ENCODE peak calls at places on chromosome 7, in five cellular contexts. O, I, F, D and A are unnamed samples.
A peak's percentile ranks its signal among the peaks of the same experiment; 100 is the strongest.

GRCh38 chr7:116340201-116340847 is 130.0 kb downstream of the TES start:
- DNase-seq in I (no peak), O (no peak), D (no peak), F (no peak), A (no peak)

GRCh38 chr7:97149843-97150242 is 32.3 kb downstream of the SDHAF3 start:
- DNase-seq in D (no peak), I (no peak), O (no peak), F (no peak), A (no peak)

GRCh38 chr7:148540041-148540738 is 50.4 kb upstream of the C7orf33 start:
- DNase-seq in O (no peak), F (peak; percentile 57), D (no peak), I (peak; percentile 23), A (no peak)

GRCh38 chr7:133135451-133135850 is 53.6 kb upstream of the CHCHD3 start:
- DNase-seq in F (no peak), D (no peak), O (no peak), I (no peak), A (no peak)

GRCh38 chr7:111076205-111076604 is 14.7 kb upstream of the LRRN3 start:
- DNase-seq in I (no peak), D (no peak), F (no peak), O (no peak), A (no peak)

GRCh38 chr7:144769352-144769751 is 66.5 kb downstream of the TPK1 start:
- DNase-seq in F (no peak), I (no peak), D (no peak), O (no peak), A (no peak)

GRCh38 chr7:105408791-105409410 is 20.2 kb upstream of the SRPK2 start:
- DNase-seq in F (no peak), O (no peak), I (no peak), D (no peak), A (no peak)

GRCh38 chr7:50562126-50562525 is 3.1 kb downstream of the DDC start:
- DNase-seq in D (no peak), F (no peak), O (no peak), I (peak; percentile 51), A (no peak)

GRCh38 chr7:114086491-114086905 is 167.7 kb upstream of the PPP1R3A start:
- DNase-seq in I (peak; percentile 53), D (peak; percentile 56), F (peak; percentile 71), O (peak; percentile 69), A (peak; percentile 39)

GRCh38 chr7:92135100-92135429 is 788 bp upstream of the CYP51A1 start:
- DNase-seq in I (peak; percentile 59), O (peak; percentile 23), F (no peak), D (peak; percentile 43), A (no peak)

GRCh38 chr7:82164410-82164809 is 279.2 kb downstream of the CACNA2D1 start:
- DNase-seq in I (no peak), O (no peak), D (no peak), F (no peak), A (no peak)

GRCh38 chr7:134616611-134617010 is 30.0 kb upstream of the BPGM start:
- DNase-seq in I (no peak), F (no peak), O (no peak), D (no peak), A (no peak)

GRCh38 chr7:134623193-134623592 is 23.5 kb upstream of the BPGM start:
- DNase-seq in D (no peak), I (no peak), O (no peak), F (no peak), A (no peak)

GRCh38 chr7:134619627-134620331 is 26.9 kb upstream of the BPGM start:
- DNase-seq in O (no peak), D (no peak), F (no peak), I (no peak), A (no peak)

GRCh38 chr7:134622303-134622995 is 24.2 kb upstream of the BPGM start:
- DNase-seq in D (no peak), I (no peak), O (no peak), F (no peak), A (no peak)

DNA sequence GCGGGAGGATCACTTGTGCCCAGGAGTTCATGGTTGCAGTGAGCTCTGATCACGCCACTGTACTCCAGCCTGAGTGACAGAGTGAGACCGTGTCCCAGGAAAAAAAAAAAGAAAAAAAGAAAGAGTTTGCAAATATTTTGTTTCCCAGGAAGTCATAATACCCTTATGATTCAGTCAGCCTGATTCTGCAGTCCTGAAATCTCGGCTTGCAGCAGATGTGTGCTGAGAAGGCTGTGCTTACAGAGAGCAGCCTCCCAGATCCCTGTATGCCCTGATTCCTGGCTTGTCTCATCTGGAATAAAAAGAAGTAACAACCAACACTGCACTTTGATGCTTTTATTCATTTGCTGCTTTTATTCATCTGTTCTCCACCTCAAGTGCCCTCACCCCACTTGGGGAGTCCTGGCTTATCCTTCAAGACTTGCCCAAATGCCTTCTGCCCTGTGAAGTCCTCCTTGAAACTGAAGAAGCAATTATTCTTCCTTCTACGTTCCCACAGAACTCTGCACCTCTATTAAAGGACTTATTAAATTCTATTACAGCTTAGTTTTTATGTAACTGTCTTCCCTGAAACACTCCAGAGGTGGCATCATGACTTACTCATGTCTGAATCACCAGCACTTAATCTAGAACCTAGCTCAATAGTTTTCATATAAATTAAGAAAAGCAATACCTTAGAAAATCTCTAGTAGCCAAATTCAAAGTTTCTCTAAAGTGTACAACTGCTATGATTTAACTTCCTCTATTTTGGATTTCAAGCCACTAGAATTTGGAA is 27.7 kb upstream of the BPGM start:
- DNase-seq in D (no peak), I (no peak), O (no peak), F (no peak), A (no peak)
- H3K4me1 ChIP-seq in D (no peaks in the 10 kb centered on the region), I (no peaks in the 10 kb centered on the region), O (no peaks in the 10 kb centered on the region), F (no peaks in the 10 kb centered on the region), A (no peaks in the 10 kb centered on the region)

DNA sequence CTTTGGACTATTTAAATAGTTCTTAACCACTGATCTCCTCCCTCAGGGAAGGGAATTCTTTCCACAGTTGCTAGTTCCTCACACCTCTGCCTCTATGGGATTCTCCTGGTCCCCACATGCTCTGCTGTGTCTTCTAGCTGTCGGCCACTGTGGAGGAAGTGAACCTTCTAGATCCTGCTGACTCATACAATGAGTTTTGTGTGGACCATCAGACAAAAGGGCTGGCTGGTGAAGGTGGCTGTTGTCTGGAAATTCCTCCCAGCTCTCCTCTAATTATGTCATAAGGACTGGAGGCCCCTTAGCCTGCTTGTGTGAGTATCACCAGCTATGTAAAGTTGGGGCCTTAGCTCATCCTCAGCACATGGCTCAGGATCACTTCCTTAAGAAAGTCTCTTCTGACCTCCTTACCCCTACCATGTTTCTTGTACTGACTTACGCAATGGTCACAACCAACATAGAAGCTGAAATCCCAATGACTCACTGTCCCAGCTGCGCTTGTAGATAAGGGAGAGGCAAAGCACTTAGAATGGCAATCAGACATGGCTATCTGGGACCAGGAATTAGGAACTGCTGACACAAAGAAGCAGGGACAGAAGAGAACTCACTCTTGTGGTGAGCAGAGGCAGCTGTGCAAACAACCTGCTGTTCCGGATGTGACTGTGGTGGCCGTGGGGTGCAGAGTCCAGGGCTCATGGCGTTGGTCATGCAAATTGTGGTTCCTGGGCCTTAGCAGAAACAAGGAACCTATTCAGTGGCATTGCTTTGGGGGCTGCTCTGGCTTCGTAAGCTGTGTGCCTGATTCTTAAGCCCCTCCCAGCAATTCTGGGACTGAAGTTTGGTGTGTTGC is 2.5 kb upstream of the MACC1 start:
- DNase-seq in D (peak; percentile 84), O (peak; percentile 99), I (no peak), F (peak; percentile 91), A (peak; percentile 81)
- TF ChIP-seq CTCF in D (no peak), O (no peak), I (no peak), F (no peak), A (peak; percentile 14)

DNA sequence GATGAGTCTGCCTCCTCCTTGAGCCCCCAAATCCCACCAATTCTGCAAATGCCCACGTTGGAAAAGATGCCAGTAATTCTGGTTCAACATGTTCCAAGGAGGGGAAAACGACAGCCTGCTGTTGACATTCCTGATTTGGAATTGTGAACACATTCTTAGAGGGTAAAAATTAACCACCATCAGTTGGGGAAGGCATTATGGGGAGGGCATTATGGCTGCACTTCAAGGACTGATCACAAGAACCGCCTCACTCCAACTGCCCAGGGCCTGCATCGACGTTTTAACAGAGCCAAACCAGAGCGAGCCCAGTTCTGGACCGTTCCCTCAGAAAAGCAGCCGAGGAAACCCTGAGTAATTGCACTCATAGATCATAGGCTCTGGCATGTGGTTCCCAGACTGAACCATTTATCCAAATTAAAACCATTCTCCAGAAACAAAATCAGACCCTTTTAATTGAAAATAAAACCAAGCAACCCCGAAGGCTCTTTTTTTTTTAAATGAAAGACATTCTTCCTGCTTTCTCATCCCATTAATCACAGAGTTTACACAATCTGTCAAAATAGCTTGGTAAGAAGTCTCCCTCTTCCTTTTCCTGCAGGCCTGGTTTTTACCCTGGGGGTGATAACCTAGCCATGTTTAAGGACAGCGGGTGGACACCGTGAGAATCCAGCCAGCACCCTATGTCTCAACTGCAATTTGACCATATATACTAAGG is 8.0 kb downstream of the TNS3 start:
- DNase-seq in F (no peak), D (peak; percentile 78), O (no peak), I (no peak), A (no peak)
- H3K4me3 ChIP-seq in F (no peak overlapping the region), D (no peak overlapping the region), O (peak overlapping the region; percentile 35), I (no peak overlapping the region), A (no peak overlapping the region)

DNA sequence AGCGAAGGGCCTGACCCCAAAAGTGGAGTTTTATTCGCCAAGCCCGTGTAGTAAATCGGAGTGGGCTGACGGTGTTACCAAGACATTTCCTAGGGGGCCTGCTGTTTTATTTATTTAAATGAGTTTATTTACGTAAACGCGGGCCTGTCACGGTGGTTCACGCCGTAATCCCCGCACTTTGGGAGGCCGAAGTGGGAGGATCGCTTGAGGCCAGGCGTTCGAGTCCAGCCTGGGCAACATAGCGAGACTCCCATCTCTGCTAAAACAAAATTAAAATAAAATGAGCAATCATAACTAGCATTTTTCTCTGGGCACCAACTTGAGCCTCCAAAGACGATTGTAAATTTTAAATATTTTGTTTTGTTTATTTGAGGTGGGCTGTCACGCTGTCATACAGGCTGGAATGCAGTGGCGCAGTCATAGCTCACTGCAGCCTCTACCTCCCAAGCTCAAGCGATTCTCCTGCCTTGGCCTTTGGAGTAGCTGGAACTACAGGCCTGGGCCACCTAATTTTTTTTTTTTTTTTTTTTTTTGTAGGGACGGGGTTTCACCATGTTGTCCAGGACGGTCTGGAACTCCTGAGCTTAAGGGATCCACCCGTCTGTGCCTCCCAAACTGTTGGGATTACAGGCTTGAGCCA is 954 bp downstream of the ZNF655 start:
- DNase-seq in O (no peak), F (no peak), I (no peak), D (no peak), A (no peak)
- H3K4me1 ChIP-seq in O (no peaks in the 10 kb centered on the region), F (peaks cover 20% of the 10 kb centered on the region), I (peaks cover 14% of the 10 kb centered on the region), D (peaks cover 26% of the 10 kb centered on the region), A (peaks cover 14% of the 10 kb centered on the region)

GRCh38 chr7:40726559-40726958 is 591.8 kb downstream of the SUGCT start:
- DNase-seq in F (no peak), O (no peak), D (no peak), I (no peak), A (no peak)
- TF ChIP-seq CTCF in F (no peak), O (no peak), D (no peak), I (no peak), A (no peak)

DNA sequence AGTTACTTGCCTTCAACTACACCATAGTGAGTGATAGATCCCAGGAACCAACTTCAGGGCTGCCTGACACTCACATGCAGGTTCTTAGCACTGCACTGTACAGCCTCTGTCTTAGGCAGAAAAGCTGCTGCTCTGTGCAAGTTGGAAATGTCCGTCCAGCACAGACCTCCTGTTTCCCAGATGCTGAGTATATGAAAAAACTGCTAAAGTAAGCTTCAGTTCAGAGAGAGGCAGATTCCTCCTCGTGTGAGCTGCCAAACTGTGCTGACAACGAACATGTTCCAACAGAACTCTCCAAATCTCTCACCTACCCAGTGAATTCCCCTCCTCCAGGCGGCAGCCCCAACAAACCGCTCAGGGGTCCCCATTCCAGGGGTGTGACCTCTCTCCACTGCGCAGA is 159.7 kb upstream of the AUTS2 start:
- DNase-seq in O (no peak), F (no peak), I (no peak), D (no peak), A (no peak)
- H3K4me3 ChIP-seq in O (no peak overlapping the region), F (no peak overlapping the region), I (no peak overlapping the region), D (no peak overlapping the region), A (no peak overlapping the region)